ENCODE peak calls at places on chromosomes 7 and 10, in eight cellular contexts. G is CD8-positive, alpha-beta T cell; X is H9; N is Calu3; K is HCT116; V is upper lobe of right lung; I is lower lobe of right lung; M is AG09319. Y is an unnamed sample.

GRCh38 chr7:130758429-130759056 is 24.5 kb upstream of the KLF14 start:
- DNase-seq in V (no peak), K (peak), X (no peak), G (no peak), N (no peak), I (no peak), M (peak), Y (peak)

GRCh38 chr7:98321301-98321700 is 39.8 kb downstream of the BRI3 start:
- DNase-seq in X (no peak), I (no peak), N (no peak), K (no peak), G (no peak), V (peak), M (no peak), Y (no peak)

GRCh38 chr10:78384021-78384420 is 350.4 kb downstream of the RPS24 start:
- DNase-seq in I (no peak), M (no peak), N (no peak), G (no peak), K (no peak), X (no peak), V (no peak), Y (no peak)

GRCh38 chr10:48289652-48290238 is 15.2 kb upstream of the FRMPD2 start:
- DNase-seq in V (no peak), N (peak), G (peak), M (no peak), I (peak), K (peak), X (peak), Y (peak)

GRCh38 chr10:58282615-58283014 is 13.7 kb downstream of the CISD1 start:
- DNase-seq in K (no peak), M (no peak), I (no peak), N (no peak), V (no peak), X (no peak), G (no peak), Y (peak)

GRCh38 chr10:62049815-62050626 is 148.5 kb downstream of the ARID5B start:
- DNase-seq in M (no peak), I (no peak), G (no peak), K (no peak), X (no peak), V (no peak), N (no peak), Y (no peak)

GRCh38 chr10:64397125-64397524 is 875.9 kb downstream of the REEP3 start:
- DNase-seq in G (no peak), N (no peak), X (no peak), M (no peak), V (no peak), I (no peak), K (no peak), Y (no peak)

GRCh38 chr10:90197766-90198165 is 496.4 kb downstream of the KIF20B start:
- DNase-seq in M (no peak), N (no peak), K (no peak), X (no peak), G (no peak), V (no peak), I (no peak), Y (no peak)

GRCh38 chr7:149003018-149003417 is 25.3 kb downstream of the PDIA4 start:
- DNase-seq in K (no peak), G (no peak), N (no peak), X (no peak), M (no peak), I (no peak), V (no peak), Y (no peak)

GRCh38 chr7:71131256-71131752 is 640 bp upstream of the GALNT17 start:
- DNase-seq in I (no peak), K (no peak), N (no peak), V (peak), M (no peak), G (no peak), X (peak), Y (no peak)

GRCh38 chr7:152881893-152882292 is 122.3 kb downstream of the ACTR3B start:
- DNase-seq in V (peak), I (no peak), X (no peak), K (no peak), N (no peak), G (no peak), M (no peak), Y (no peak)

GRCh38 chr7:139854803-139855497 is 25.9 kb downstream of the TBXAS1 start:
- DNase-seq in X (no peak), G (no peak), N (no peak), V (no peak), I (no peak), K (no peak), M (no peak), Y (no peak)

GRCh38 chr10:13563481-13564445 is 23.0 kb upstream of the PRPF18 start:
- DNase-seq in I (no peak), V (no peak), N (no peak), G (no peak), K (no peak), X (no peak), M (no peak), Y (no peak)

GRCh38 chr7:47649901-47650300 is 68.0 kb upstream of the TNS3 start:
- DNase-seq in N (no peak), M (no peak), G (no peak), V (no peak), X (no peak), I (no peak), K (no peak), Y (no peak)

GRCh38 chr10:1291178-1292090 is 235.2 kb downstream of the WDR37 start:
- DNase-seq in I (no peak), V (no peak), K (no peak), G (no peak), M (no peak), N (no peak), X (no peak), Y (no peak)

GRCh38 chr10:110176626-110177025 is 30.8 kb upstream of the MXI1 start:
- DNase-seq in M (no peak), G (no peak), I (no peak), V (no peak), X (no peak), N (no peak), K (no peak), Y (no peak)

GRCh38 chr7:87541648-87542047 is 59.0 kb downstream of the ABCB1 start:
- DNase-seq in V (no peak), X (no peak), N (no peak), I (no peak), M (no peak), K (no peak), G (no peak), Y (no peak)

GRCh38 chr10:102726274-102726673 is 11.8 kb downstream of the SFXN2 start:
- DNase-seq in X (no peak), K (no peak), G (no peak), V (no peak), I (no peak), N (no peak), M (no peak), Y (peak)

GRCh38 chr7:151379534-151380198 is 30.2 kb downstream of the WDR86 start:
- DNase-seq in K (no peak), N (no peak), M (no peak), I (no peak), V (peak), X (peak), G (no peak), Y (no peak)
- TF ChIP-seq CTCF in K (no peak), N (no peak), M (no peak), I (no peak), V (no peak), X (peak), G (no peak), Y (no peak)

DNA sequence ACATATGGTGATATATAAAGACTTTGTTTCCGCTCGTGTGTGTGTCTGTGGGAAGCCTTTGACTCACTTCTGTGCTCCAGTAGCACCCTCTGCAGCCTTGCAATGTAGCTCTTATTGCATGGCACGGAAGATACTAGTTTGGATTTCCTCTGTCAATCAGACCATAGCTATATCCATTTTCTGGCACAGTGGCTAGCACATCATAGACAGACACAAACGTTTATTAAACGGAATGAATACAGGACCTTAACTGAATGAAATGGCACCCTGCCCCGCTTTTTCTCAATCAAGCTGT is 124.0 kb upstream of the PTPN20 start:
- DNase-seq in N (peak), G (no peak), X (no peak), I (no peak), M (no peak), K (no peak), V (no peak), Y (peak)
- TF ChIP-seq CTCF in N (no peak), G (no peak), X (no peak), I (peak), M (peak), K (no peak), V (no peak), Y (peak)

GRCh38 chr10:25683291-25683690 is 250.7 kb upstream of the MYO3A start:
- DNase-seq in X (no peak), V (no peak), K (no peak), I (no peak), M (no peak), N (no peak), G (no peak), Y (no peak)

GRCh38 chr10:25678666-25679065 is 255.4 kb upstream of the MYO3A start:
- DNase-seq in G (no peak), I (no peak), K (no peak), X (no peak), V (no peak), N (no peak), M (no peak), Y (no peak)

GRCh38 chr10:25678220-25678619 is 255.8 kb upstream of the MYO3A start:
- DNase-seq in N (no peak), G (no peak), M (no peak), X (no peak), K (no peak), I (no peak), V (no peak), Y (no peak)

DNA sequence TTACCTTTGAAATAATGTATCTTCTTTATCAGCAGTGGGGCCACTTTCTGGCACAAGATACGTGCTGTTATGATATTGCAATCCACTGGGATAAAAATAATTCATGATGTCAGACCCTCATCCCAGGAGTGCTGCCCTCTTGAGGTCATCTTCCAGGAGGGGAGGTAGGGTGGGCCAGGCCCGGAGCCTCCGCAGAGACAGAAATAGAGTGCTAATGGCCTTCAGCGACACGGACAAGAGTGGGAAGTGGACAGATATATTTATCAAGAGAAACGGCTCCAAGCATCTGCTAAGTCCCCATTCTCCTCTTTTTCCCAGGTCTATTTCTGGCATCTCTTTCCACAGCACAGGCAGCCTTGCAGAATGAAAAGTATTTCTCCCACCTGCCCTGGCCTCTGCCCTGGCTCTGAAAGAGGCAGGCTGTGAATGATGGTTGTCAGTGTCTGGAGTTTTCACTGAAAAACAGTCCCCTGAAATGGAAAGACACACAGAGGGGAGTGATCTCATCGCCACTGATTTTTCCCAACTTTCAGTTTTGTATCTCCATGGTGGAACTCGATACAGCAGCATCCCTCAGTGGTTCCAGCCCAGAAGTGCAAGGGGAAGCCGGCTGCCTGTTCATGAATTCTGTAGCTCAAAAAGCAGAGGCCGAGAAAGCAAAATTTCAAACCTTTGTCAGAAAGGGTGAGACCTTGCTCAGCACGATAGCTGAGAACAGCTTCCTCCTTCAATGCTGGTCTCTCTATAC is 251.7 kb upstream of the MYO3A start:
- DNase-seq in I (no peak), V (no peak), X (no peak), G (no peak), M (no peak), K (no peak), N (peak), Y (no peak)
- TF ChIP-seq CTCF in I (peak), V (no peak), X (peak), G (no peak), M (no peak), K (no peak), N (no peak), Y (no peak)

DNA sequence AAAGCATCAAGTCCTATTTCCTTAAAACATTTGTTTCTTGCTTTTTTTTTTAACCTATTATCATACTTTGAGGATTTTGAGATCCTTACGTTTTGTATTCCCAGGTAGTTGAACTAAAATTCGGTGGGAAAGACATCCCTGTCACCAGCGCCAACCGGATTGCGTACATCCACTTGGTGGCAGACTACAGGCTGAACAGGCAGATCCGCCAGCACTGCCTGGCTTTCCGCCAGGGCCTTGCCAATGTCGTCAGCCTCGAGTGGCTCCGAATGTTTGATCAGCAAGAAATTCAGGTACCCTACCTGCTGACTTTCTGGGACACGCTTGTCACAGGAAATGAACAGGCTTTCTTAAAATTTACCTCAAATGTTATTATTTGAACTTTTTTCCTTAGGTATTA is 83.0 kb upstream of the DNAJB6 start:
- DNase-seq in I (peak), M (no peak), V (peak), K (no peak), X (no peak), N (no peak), G (no peak), Y (no peak)
- TF ChIP-seq CTCF in I (peak), M (no peak), V (peak), K (no peak), X (no peak), N (no peak), G (no peak), Y (no peak)

DNA sequence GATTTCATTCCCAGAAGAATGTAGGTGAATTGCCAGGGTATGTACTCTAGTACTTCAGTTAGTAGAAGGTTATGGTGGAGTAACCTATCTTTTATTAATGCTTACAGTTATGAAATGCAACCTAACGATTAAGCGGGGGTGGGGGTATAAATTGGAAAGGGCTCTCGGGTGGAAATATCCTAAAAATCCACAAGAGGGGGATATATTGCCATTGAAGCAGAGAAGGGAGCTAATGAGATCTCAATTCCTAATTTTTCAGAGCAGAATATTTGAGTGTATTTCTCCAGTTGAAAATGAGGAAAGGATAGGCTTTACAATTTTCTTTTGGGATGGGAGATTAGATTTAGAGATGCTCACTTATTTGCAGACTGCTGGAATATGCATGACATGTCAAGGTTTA is 90.8 kb downstream of the DNAJB9 start:
- DNase-seq in K (peak), G (no peak), X (no peak), V (no peak), I (no peak), N (peak), M (no peak), Y (no peak)
- TF ChIP-seq CTCF in K (peak), G (no peak), X (peak), V (peak), I (peak), N (no peak), M (no peak), Y (no peak)

DNA sequence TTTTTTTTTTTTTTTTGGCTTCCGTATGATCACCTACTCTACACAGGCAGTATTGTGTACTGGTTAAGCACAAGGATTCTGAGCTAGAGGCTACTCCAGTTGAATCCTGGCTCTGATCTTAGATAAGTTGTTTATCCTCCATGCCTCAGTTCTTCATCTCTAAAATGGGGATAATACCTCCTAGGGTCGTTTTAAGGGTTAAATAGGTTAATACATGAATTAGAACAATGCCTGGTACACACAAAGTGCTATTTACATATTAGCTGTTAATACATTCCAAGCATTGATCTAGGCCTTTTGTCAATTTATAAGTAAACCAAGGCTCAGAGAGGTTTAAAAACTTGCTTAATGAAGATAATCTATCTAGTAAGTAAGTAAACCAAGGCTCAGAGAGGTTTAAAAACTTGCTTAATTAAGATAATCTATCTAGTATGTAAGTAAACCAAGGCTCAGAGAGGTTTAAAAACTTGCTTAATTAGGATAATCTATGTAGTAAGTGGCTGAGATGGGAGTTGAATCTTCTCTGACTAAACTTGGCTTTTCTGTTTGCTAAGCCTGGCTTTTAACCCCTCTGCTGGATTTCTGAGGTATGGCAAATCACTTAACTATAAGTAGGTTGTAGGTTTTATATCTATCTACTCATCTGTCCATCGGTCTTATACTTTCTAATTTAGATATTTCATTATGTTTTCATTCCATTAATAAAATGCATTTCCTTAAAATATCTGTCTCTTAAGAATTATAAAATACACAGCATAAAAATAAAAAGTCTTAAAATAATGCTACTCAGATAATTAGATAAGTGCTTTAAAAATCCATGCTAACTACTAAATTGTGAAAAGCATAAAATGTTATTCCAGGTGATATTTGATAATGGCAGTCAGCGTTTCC is 59.2 kb downstream of the ST7 start:
- DNase-seq in M (no peak), I (no peak), N (no peak), G (no peak), X (no peak), V (no peak), K (peak), Y (no peak)
- TF ChIP-seq CTCF in M (peak), I (no peak), N (no peak), G (peak), X (peak), V (peak), K (peak), Y (peak)

GRCh38 chr10:8534089-8534488 is 479.6 kb downstream of the GATA3 start:
- DNase-seq in G (no peak), M (no peak), X (no peak), I (no peak), K (no peak), V (no peak), N (no peak), Y (no peak)

GRCh38 chr10:8544500-8544899 is 490.0 kb downstream of the GATA3 start:
- DNase-seq in G (no peak), N (no peak), K (no peak), X (no peak), I (no peak), M (no peak), V (no peak), Y (no peak)

GRCh38 chr10:8543361-8544056 is 489.0 kb downstream of the GATA3 start:
- DNase-seq in I (no peak), N (peak), X (no peak), M (no peak), K (no peak), G (no peak), V (no peak), Y (no peak)

GRCh38 chr10:8544057-8544380 is 489.5 kb downstream of the GATA3 start:
- DNase-seq in K (no peak), N (peak), M (no peak), V (no peak), X (no peak), G (no peak), I (no peak), Y (no peak)

GRCh38 chr10:8539056-8539455 is 484.6 kb downstream of the GATA3 start:
- DNase-seq in G (no peak), I (no peak), N (peak), X (no peak), M (no peak), V (no peak), K (no peak), Y (no peak)
- TF ChIP-seq CTCF in G (no peak), I (no peak), N (no peak), X (no peak), M (no peak), V (no peak), K (no peak), Y (no peak)

GRCh38 chr7:2649991-2650390 is 18.2 kb downstream of the TTYH3 start:
- DNase-seq in K (no peak), I (no peak), G (no peak), X (no peak), M (no peak), V (no peak), N (no peak), Y (no peak)

GRCh38 chr7:2652736-2653060 is 20.9 kb downstream of the TTYH3 start:
- DNase-seq in V (no peak), X (no peak), I (no peak), N (no peak), G (no peak), K (no peak), M (no peak), Y (no peak)

GRCh38 chr7:2650451-2650850 is 18.7 kb downstream of the TTYH3 start:
- DNase-seq in G (no peak), K (no peak), N (no peak), M (no peak), I (no peak), X (no peak), V (no peak), Y (no peak)

GRCh38 chr7:2651847-2652735 is 20.3 kb downstream of the TTYH3 start:
- DNase-seq in X (no peak), M (no peak), G (no peak), N (no peak), V (no peak), K (no peak), I (no peak), Y (no peak)

DNA sequence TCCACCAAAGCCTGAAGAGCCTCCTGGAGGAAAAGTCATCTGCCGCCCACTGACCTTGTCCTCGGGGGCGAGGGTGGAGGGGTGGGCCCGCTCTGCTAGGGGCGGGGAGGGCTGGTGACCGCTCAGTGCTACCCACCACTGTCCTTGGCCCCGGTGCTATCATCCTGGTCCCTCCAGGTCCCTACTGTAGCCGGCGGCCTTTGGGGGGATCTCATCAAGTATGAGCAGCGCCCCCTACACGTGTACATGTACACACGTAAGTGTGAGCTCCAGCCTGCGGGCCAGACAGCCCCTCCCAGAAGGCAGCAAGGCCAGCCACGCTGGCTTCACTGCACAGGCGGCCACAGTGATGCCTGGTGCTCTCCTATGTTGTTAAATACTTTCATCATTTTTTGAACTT is 19.6 kb downstream of the TTYH3 start:
- DNase-seq in M (no peak), X (no peak), V (no peak), N (no peak), I (no peak), K (no peak), G (no peak), Y (peak)
- TF ChIP-seq CTCF in M (no peak), X (peak), V (no peak), N (no peak), I (no peak), K (no peak), G (no peak), Y (no peak)

Y was measured in GM13976.